ENCODE peak calls at places on chromosome 22, in seven cellular contexts. W is sigmoid colon; N is caudate nucleus; T is T-helper 1 cell; D is stimulated activated CD4-positive, alpha-beta T cell treated with anti-CD3 and anti-CD28 coated beads, Interleukin-2, amount 100 ng/mL, for 48 hours; G is fibroblast of villous mesenchyme; C is iPS-NIHi11. Z is an unnamed sample.

GRCh38 chr22:49712195-49712791 is 115.4 kb downstream of the BRD1 start:
- DNase-seq in C (peak; percentile 92), N (no peak), D (no peak), W (no peak), T (no peak), G (no peak), Z (no peak)

GRCh38 chr22:49514656-49515055 is 313.0 kb downstream of the BRD1 start:
- DNase-seq in W (no peak), N (no peak), D (no peak), T (no peak), G (no peak), C (no peak), Z (no peak)

GRCh38 chr22:28052818-28053217 is 133.8 kb upstream of the PITPNB start:
- DNase-seq in W (no peak), N (no peak), C (no peak), D (no peak), G (no peak), T (no peak), Z (no peak)

GRCh38 chr22:44188986-44189630 is 8.4 kb downstream of the PARVG start:
- DNase-seq in G (no peak), T (no peak), N (no peak), W (peak; percentile 46), D (no peak), C (no peak), Z (no peak)

GRCh38 chr22:50506611-50507420 is 686 bp downstream of the LMF2 start:
- DNase-seq in N (no peak), W (peak; percentile 82), G (no peak), T (no peak), D (no peak), C (peak; percentile 43), Z (no peak)

GRCh38 chr22:49889071-49889470 is 29.2 kb downstream of the ALG12 start:
- DNase-seq in D (no peak), T (no peak), G (no peak), W (no peak), C (no peak), N (no peak), Z (no peak)

GRCh38 chr22:41799486-41800347 is 762 bp upstream of the CCDC134 start:
- DNase-seq in N (no peak), C (peak; percentile 64), W (peak; percentile 70), T (no peak), G (peak; percentile 40), D (peak; percentile 16), Z (peak; percentile 21)

GRCh38 chr22:41481925-41482318 is 13.0 kb downstream of the ACO2 start:
- DNase-seq in W (no peak), C (peak; percentile 56), G (no peak), D (no peak), N (no peak), T (no peak), Z (no peak)

GRCh38 chr22:37021710-37022482 is 2.4 kb downstream of the MPST start:
- DNase-seq in G (peak; percentile 50), C (peak; percentile 80), W (no peak), T (peak; percentile 42), D (peak; percentile 53), N (no peak), Z (peak; percentile 41)

GRCh38 chr22:38570841-38571364 is 920 bp upstream of the DMC1 start:
- DNase-seq in T (peak; percentile 15), N (peak; percentile 2), D (peak; percentile 18), W (peak; percentile 77), C (peak; percentile 53), G (no peak), Z (peak; percentile 47)

GRCh38 chr22:47618180-47618579 is 855.7 kb downstream of the TBC1D22A start:
- DNase-seq in N (no peak), C (no peak), G (no peak), T (no peak), W (peak; percentile 52), D (no peak), Z (no peak)

GRCh38 chr22:41247703-41248102 is 7.0 kb upstream of the CHADL start:
- DNase-seq in C (no peak), G (no peak), D (no peak), N (no peak), W (no peak), T (no peak), Z (no peak)

GRCh38 chr22:40417041-40417440 is 46.6 kb downstream of the SGSM3 start:
- DNase-seq in C (no peak), G (no peak), T (no peak), D (no peak), N (no peak), W (no peak), Z (no peak)

GRCh38 chr22:41565403-41566054 is 4.7 kb downstream of the CSDC2 start:
- DNase-seq in W (peak; percentile 88), N (no peak), T (no peak), C (no peak), D (no peak), G (peak; percentile 86), Z (peak; percentile 83)

GRCh38 chr22:47775686-47776085 is 1013.2 kb downstream of the TBC1D22A start:
- DNase-seq in T (no peak), C (no peak), D (no peak), G (no peak), W (no peak), N (no peak), Z (no peak)

GRCh38 chr22:29231971-29232959 is 26.6 kb downstream of the EMID1 start:
- DNase-seq in G (no peak), D (no peak), C (peak; percentile 26), N (no peak), W (peak; percentile 76), T (no peak), Z (no peak)

GRCh38 chr22:37862570-37863325 is 13.5 kb downstream of the EIF3L start:
- DNase-seq in N (no peak), C (no peak), D (no peak), T (no peak), W (no peak), G (peak; percentile 50), Z (no peak)

GRCh38 chr22:19762315-19763140 is 1.9 kb downstream of the TBX1 start:
- DNase-seq in W (no peak), C (no peak), N (no peak), G (no peak), T (no peak), D (no peak), Z (no peak)

GRCh38 chr22:49905465-49905864 is 12.8 kb downstream of the ALG12 start:
- DNase-seq in C (no peak), T (no peak), G (no peak), N (no peak), W (no peak), D (no peak), Z (no peak)

Z was measured in fibroblast of the aortic adventitia.